ENCODE peak calls at places on chromosomes 13 and 19, in four cellular contexts. R is K562, J is H1, K is HepG2. E is an unnamed sample.

GRCh38 chr13:20160346-20161274 is at the start of gene GJA3:
- DNase-seq in K (no peak), J (peak; percentile 81), R (peak; percentile 41), E (no peak)

GRCh38 chr19:57068921-57069697 is 50.7 kb upstream of the USP29 start:
- DNase-seq in R (no peak), J (peak; percentile 47), K (peak; percentile 63), E (no peak)

GRCh38 chr13:44141213-44141724 is 232.4 kb upstream of the SERP2 start:
- DNase-seq in J (no peak), R (peak; percentile 7), K (no peak), E (no peak)

GRCh38 chr19:46970815-46971214 is 48.8 kb upstream of the NPAS1 start:
- DNase-seq in R (no peak), J (no peak), K (no peak), E (no peak)

GRCh38 chr19:31386806-31387205 is 37.6 kb upstream of the TSHZ3 start:
- DNase-seq in K (no peak), J (no peak), R (no peak), E (no peak)

GRCh38 chr13:99821741-99822140 is 149.8 kb downstream of the ZIC5 start:
- DNase-seq in R (no peak), K (no peak), J (no peak), E (no peak)

GRCh38 chr13:59728896-59729545 is 434.7 kb downstream of the DIAPH3 start:
- DNase-seq in K (no peak), J (no peak), R (no peak), E (no peak)

GRCh38 chr13:44230736-44231135 is 142.9 kb upstream of the SERP2 start:
- DNase-seq in R (no peak), K (no peak), J (no peak), E (no peak)

GRCh38 chr13:111623743-111624505 is 303.5 kb downstream of the TEX29 start:
- DNase-seq in J (peak; percentile 38), R (no peak), K (no peak), E (no peak)

GRCh38 chr19:13937479-13938360 is 497 bp downstream of the PODNL1 start:
- DNase-seq in K (no peak), J (no peak), R (no peak), E (no peak)

GRCh38 chr13:99624936-99625540 is 123.8 kb downstream of the TM9SF2 start:
- DNase-seq in K (no peak), R (no peak), J (no peak), E (no peak)

GRCh38 chr13:44874886-44875630 is 114.2 kb downstream of the NUFIP1 start:
- DNase-seq in K (no peak), J (no peak), R (no peak), E (no peak)

GRCh38 chr13:108154421-108154858 is 60.9 kb downstream of the LIG4 start:
- DNase-seq in K (peak; percentile 95), R (no peak), J (no peak), E (no peak)

GRCh38 chr19:6577410-6578125 is 13.4 kb downstream of the CD70 start:
- DNase-seq in K (no peak), R (peak; percentile 36), J (no peak), E (no peak)

GRCh38 chr13:93559718-93560117 is 333.1 kb downstream of the GPC6 start:
- DNase-seq in J (no peak), K (no peak), R (no peak), E (no peak)

GRCh38 chr13:76830805-76831204 is 55.4 kb downstream of the KCTD12 start:
- DNase-seq in K (no peak), J (no peak), R (no peak), E (no peak)

GRCh38 chr13:48976677-48977625 is 1.2 kb downstream of the FNDC3A start:
- DNase-seq in K (peak; percentile 73), R (no peak), J (no peak), E (no peak)

GRCh38 chr19:53849237-53849676 is 18.4 kb upstream of the MYADM start:
- DNase-seq in R (no peak), K (no peak), J (no peak), E (no peak)

GRCh38 chr13:80757694-80758093 is 416.8 kb upstream of the SPRY2 start:
- DNase-seq in K (no peak), R (no peak), J (no peak), E (no peak)

GRCh38 chr13:101700598-101700997 is 248.1 kb downstream of the ITGBL1 start:
- DNase-seq in J (no peak), R (no peak), K (no peak), E (no peak)

GRCh38 chr19:50268501-50268900 is 60.7 kb downstream of the KCNC3 start:
- DNase-seq in J (no peak), K (no peak), R (no peak), E (no peak)

GRCh38 chr13:29849071-29849541 is 1.3 kb downstream of the UBL3 start:
- DNase-seq in R (no peak), K (peak; percentile 13), J (no peak), E (no peak)

GRCh38 chr19:45630463-45630862 is 8.7 kb downstream of the EML2 start:
- DNase-seq in K (no peak), J (no peak), R (no peak), E (no peak)

GRCh38 chr13:79637086-79637763 is 156.3 kb downstream of the NDFIP2 start:
- DNase-seq in K (no peak), R (no peak), J (no peak), E (no peak)

GRCh38 chr13:105908581-105908980 is 626.9 kb downstream of the EFNB2 start:
- DNase-seq in R (no peak), K (no peak), J (no peak), E (no peak)

GRCh38 chr19:41264581-41265375 is 606 bp downstream of the HNRNPUL1 start:
- DNase-seq in J (no peak), K (peak; percentile 46), R (peak; percentile 66), E (peak; percentile 54)
- TF ChIP-seq TAF1 in J (peak; percentile 68), K (no peak), R (peak; percentile 26), E (peak; percentile 46)

GRCh38 chr19:17110599-17110966 is 35.0 kb downstream of the MYO9B start:
- DNase-seq in R (no peak), J (no peak), K (no peak), E (no peak)

GRCh38 chr19:17111766-17112165 is 36.2 kb downstream of the MYO9B start:
- DNase-seq in R (no peak), J (no peak), K (no peak), E (no peak)

GRCh38 chr19:17108453-17108784 is 32.8 kb downstream of the MYO9B start:
- DNase-seq in R (no peak), K (no peak), J (no peak), E (no peak)

GRCh38 chr19:17109300-17109699 is 33.7 kb downstream of the MYO9B start:
- DNase-seq in J (no peak), K (no peak), R (no peak), E (no peak)

GRCh38 chr19:17109962-17110598 is 34.5 kb downstream of the MYO9B start:
- DNase-seq in J (no peak), R (no peak), K (no peak), E (peak; percentile 76)
- TF ChIP-seq POLR2A in J (no peak), R (no peak), K (no peak), E (no peak)

GRCh38 chr19:18393836-18394235 is 3.6 kb downstream of the LRRC25 start:
- DNase-seq in R (no peak), K (no peak), J (no peak), E (no peak)

GRCh38 chr19:18391509-18392075 is 5.6 kb downstream of the GDF15 start:
- DNase-seq in J (no peak), K (no peak), R (no peak), E (no peak)

GRCh38 chr19:18392936-18393335 is 4.5 kb downstream of the LRRC25 start:
- DNase-seq in R (no peak), J (no peak), K (no peak), E (no peak)

GRCh38 chr19:18390075-18390909 is 4.3 kb downstream of the GDF15 start:
- DNase-seq in R (no peak), J (no peak), K (no peak), E (no peak)

DNA sequence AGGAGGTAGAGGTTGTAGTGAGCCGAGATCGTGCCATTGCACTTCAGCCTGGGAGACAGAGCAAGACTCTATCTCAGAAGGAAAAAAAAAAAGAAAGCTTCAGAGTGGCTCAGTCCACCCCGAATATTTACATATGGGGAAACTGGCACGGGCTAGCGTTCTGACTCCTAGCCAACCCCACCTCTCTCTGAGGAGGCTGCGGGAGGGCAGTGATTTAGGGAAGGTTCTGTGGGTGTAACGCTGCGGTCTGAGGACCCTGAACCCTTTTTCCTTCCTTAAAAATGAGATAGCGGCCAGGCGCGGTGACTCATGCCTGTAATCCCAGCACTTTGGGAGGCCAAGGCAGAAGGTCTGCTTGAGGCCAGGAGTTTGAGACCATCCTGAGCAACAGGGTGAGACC is 5.0 kb downstream of the LRRC25 start:
- DNase-seq in J (no peak), K (no peak), R (no peak), E (no peak)
- TF ChIP-seq POLR2AphosphoS5 in J (no peak), K (no peak), R (no peak), E (no peak)

DNA sequence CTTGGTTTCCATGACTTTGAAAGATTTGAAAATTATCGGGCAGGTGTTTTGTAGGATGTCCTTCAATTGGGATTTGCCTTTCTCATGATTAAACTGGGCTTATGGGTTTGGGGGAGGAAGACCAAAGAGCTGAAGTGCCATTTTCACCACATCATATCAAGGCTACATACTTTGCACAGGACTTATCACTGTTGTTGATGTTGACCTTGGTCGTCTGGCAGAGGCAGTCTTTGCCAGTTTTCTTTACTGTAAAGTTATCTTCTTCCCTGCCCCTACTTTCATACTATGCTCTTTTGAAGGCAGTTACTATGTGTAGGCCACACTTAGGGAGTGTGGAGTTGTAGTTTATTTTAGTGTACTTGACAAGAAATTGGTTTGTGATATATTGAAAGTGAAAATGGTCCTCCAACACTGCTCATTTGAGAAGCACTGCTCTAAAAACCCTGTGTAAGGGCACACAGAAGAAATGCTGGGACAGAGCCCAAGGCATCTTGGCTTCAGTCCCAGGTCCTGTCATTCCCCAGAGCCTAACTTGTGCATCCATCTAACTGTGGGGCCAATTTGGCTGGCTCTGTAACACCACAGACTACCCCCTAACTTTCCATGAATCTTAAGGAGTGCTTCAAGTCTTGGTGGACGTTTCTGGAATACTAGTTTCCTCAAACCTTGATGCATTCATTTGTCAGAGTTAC is 384.9 kb downstream of the KCNRG start:
- DNase-seq in K (no peak), J (no peak), R (no peak), E (no peak)
- TF ChIP-seq TAF1 in K (no peak), J (no peak), R (no peak), E (no peak)

GRCh38 chr19:18194208-18194530 is 1.2 kb downstream of the MPV17L2 start:
- DNase-seq in K (no peak), J (no peak), R (no peak), E (no peak)

GRCh38 chr19:18191640-18192062 is 1.4 kb upstream of the MPV17L2 start:
- DNase-seq in J (no peak), K (no peak), R (no peak), E (no peak)

GRCh38 chr19:18193388-18194207 is 580 bp downstream of the MPV17L2 start:
- DNase-seq in J (no peak), K (no peak), R (no peak), E (no peak)

GRCh38 chr19:18194554-18195238 is 1.7 kb downstream of the MPV17L2 start:
- DNase-seq in K (no peak), J (peak; percentile 76), R (peak; percentile 80), E (peak; percentile 60)

GRCh38 chr19:18192673-18193387 is at the start of gene MPV17L2:
- DNase-seq in K (peak; percentile 99), R (peak; percentile 96), J (peak; percentile 95), E (peak; percentile 93)
- TF ChIP-seq POLR2A in K (peak; percentile 85), R (peak; percentile 83), J (peak; percentile 69), E (peak; percentile 66)